ENCODE peak calls at places on chromosomes 6 and 20, in ten cellular contexts. P, Y, E, T, V, U, D, S, L and G are unnamed samples. For H3K4me1, the result is how much of the 10 kb centered on the place peaks cover.

GRCh38 chr20:49624317-49624716 is 56.4 kb upstream of the PTGIS start:
- DNase-seq in L (no peak), U (no peak), S (no peak), V (no peak), Y (no peak), T (no peak), P (no peak), E (no peak), D (no peak), G (no peak)

GRCh38 chr20:1323256-1323655 is 5.7 kb downstream of the SDCBP2 start:
- DNase-seq in S (peak), L (no peak), U (peak), T (no peak), E (no peak), V (peak), Y (no peak), P (no peak), D (no peak), G (no peak)

GRCh38 chr6:121932071-121933009 is 467.1 kb upstream of the HSF2 start:
- DNase-seq in L (no peak), Y (no peak), V (peak), U (peak), E (peak), D (peak), P (no peak), S (no peak), T (no peak), G (no peak)

GRCh38 chr20:49757597-49757996 is 43.9 kb upstream of the B4GALT5 start:
- DNase-seq in Y (no peak), T (no peak), U (no peak), L (no peak), D (no peak), E (no peak), P (no peak), S (no peak), V (no peak), G (no peak)

GRCh38 chr20:32585519-32586127 is 490 bp upstream of the NOL4L start:
- DNase-seq in E (no peak), L (no peak), P (no peak), T (no peak), D (no peak), Y (peak), S (no peak), U (no peak), V (no peak), G (no peak)

GRCh38 chr6:30013296-30013922 is 47.7 kb upstream of the POLR1H start:
- DNase-seq in P (peak), D (no peak), S (no peak), V (no peak), L (no peak), E (peak), T (no peak), Y (no peak), U (no peak), G (no peak)

GRCh38 chr20:1489764-1490436 is 1.3 kb downstream of the SIRPB2 start:
- DNase-seq in Y (no peak), T (peak), L (no peak), P (no peak), D (peak), S (no peak), U (no peak), V (peak), E (peak), G (no peak)

GRCh38 chr6:150894935-150895686 is 29.6 kb downstream of the MTHFD1L start:
- DNase-seq in U (no peak), S (no peak), D (no peak), V (peak), P (no peak), E (peak), L (no peak), Y (peak), T (no peak), G (no peak)

GRCh38 chr6:5275497-5275896 is 14.2 kb downstream of the FARS2 start:
- DNase-seq in Y (no peak), E (peak), U (no peak), L (no peak), D (no peak), P (no peak), T (no peak), S (no peak), V (no peak), G (no peak)

GRCh38 chr6:12138377-12138776 is 126.3 kb downstream of the HIVEP1 start:
- DNase-seq in V (no peak), S (no peak), Y (no peak), L (no peak), T (no peak), E (no peak), U (no peak), P (no peak), D (no peak), G (no peak)

GRCh38 chr6:168217880-168218537 is 101.6 kb downstream of the DACT2 start:
- DNase-seq in Y (no peak), L (no peak), T (no peak), E (no peak), P (no peak), S (no peak), U (no peak), D (peak), V (peak), G (no peak)

GRCh38 chr6:109165392-109165964 is 70.2 kb downstream of the CEP57L1 start:
- DNase-seq in P (no peak), L (no peak), T (no peak), S (no peak), D (peak), V (no peak), E (peak), U (peak), Y (no peak), G (no peak)

GRCh38 chr6:85620308-85620707 is 22.4 kb downstream of the SYNCRIP start:
- DNase-seq in T (no peak), S (no peak), V (no peak), E (no peak), U (no peak), L (no peak), P (no peak), Y (no peak), D (no peak), G (no peak)

GRCh38 chr6:14134211-14134910 is 16.8 kb downstream of the CD83 start:
- DNase-seq in V (no peak), D (no peak), E (no peak), P (no peak), U (no peak), T (no peak), S (no peak), Y (no peak), L (no peak), G (no peak)

GRCh38 chr6:4616311-4616710 is 159.9 kb upstream of the CDYL start:
- DNase-seq in L (no peak), S (no peak), T (no peak), E (no peak), U (no peak), D (no peak), V (no peak), Y (no peak), P (no peak), G (no peak)

GRCh38 chr6:19312291-19312978 is 524.7 kb upstream of the ID4 start:
- DNase-seq in D (no peak), T (no peak), P (no peak), V (no peak), L (no peak), Y (no peak), U (no peak), S (no peak), E (no peak), G (no peak)

GRCh38 chr20:34375977-34376430 is 12.9 kb downstream of the ITCH start:
- DNase-seq in D (no peak), V (no peak), U (no peak), Y (no peak), S (no peak), L (no peak), T (no peak), P (no peak), E (no peak), G (no peak)

GRCh38 chr6:21026576-21027273 is 492.5 kb downstream of the CDKAL1 start:
- DNase-seq in U (no peak), T (no peak), L (no peak), V (no peak), E (peak), Y (no peak), S (no peak), P (no peak), D (no peak), G (no peak)

GRCh38 chr20:41177636-41178035 is 40.3 kb downstream of the PLCG1 start:
- DNase-seq in E (peak), V (peak), U (peak), L (no peak), Y (no peak), S (no peak), T (peak), D (no peak), P (no peak), G (peak)

GRCh38 chr6:158003910-158004695 is 22.4 kb downstream of the SYNJ2 start:
- DNase-seq in U (no peak), T (no peak), L (no peak), D (no peak), Y (no peak), P (no peak), E (no peak), V (no peak), S (no peak), G (no peak)

GRCh38 chr6:158004696-158005095 is 23.0 kb downstream of the SYNJ2 start:
- DNase-seq in V (no peak), S (no peak), Y (no peak), U (no peak), E (no peak), T (no peak), P (no peak), D (no peak), L (no peak), G (no peak)

GRCh38 chr6:158000530-158001307 is 19.1 kb downstream of the SYNJ2 start:
- DNase-seq in D (no peak), T (no peak), Y (no peak), E (no peak), S (peak), P (no peak), U (no peak), V (no peak), L (no peak), G (no peak)

GRCh38 chr6:158002249-158002950 is 20.7 kb downstream of the SYNJ2 start:
- DNase-seq in Y (no peak), E (peak), D (no peak), U (no peak), T (no peak), L (no peak), V (no peak), S (no peak), P (no peak), G (no peak)

GRCh38 chr6:158002951-158003853 is 21.5 kb downstream of the SYNJ2 start:
- DNase-seq in Y (no peak), T (no peak), S (no peak), V (peak), E (no peak), L (peak), P (no peak), D (peak), U (peak), G (no peak)
- H3K4me3 ChIP-seq in Y (no peak), T (no peak), S (no peak), V (no peak), E (no peak), L (no peak), P (no peak), D (no peak), U (no peak), G (no peak)

GRCh38 chr20:38158701-38159325 is 6.3 kb downstream of the TGM2 start:
- DNase-seq in T (no peak), U (no peak), L (no peak), Y (no peak), E (no peak), V (peak), P (no peak), S (peak), D (no peak), G (no peak)

GRCh38 chr20:38157635-38158495 is 7.2 kb downstream of the TGM2 start:
- DNase-seq in E (no peak), U (no peak), L (no peak), S (no peak), Y (no peak), T (no peak), D (no peak), V (no peak), P (no peak), G (no peak)

GRCh38 chr20:38161412-38161774 is 3.7 kb downstream of the TGM2 start:
- DNase-seq in E (no peak), L (no peak), V (no peak), S (no peak), T (no peak), Y (no peak), U (no peak), D (no peak), P (no peak), G (no peak)

GRCh38 chr20:38159949-38160756 is 4.9 kb downstream of the TGM2 start:
- DNase-seq in T (no peak), V (no peak), S (no peak), E (no peak), Y (no peak), U (no peak), L (no peak), D (no peak), P (no peak), G (no peak)

GRCh38 chr20:38159539-38159938 is 5.5 kb downstream of the TGM2 start:
- DNase-seq in D (no peak), L (no peak), Y (no peak), E (no peak), U (no peak), V (no peak), T (no peak), S (peak), P (no peak), G (no peak)
- H3K4me1 ChIP-seq in D (under half), L (under half), Y (under half), E (under half), U (under half), V (under half), T (under half), S (under half), P (under half), G (half or more)

DNA sequence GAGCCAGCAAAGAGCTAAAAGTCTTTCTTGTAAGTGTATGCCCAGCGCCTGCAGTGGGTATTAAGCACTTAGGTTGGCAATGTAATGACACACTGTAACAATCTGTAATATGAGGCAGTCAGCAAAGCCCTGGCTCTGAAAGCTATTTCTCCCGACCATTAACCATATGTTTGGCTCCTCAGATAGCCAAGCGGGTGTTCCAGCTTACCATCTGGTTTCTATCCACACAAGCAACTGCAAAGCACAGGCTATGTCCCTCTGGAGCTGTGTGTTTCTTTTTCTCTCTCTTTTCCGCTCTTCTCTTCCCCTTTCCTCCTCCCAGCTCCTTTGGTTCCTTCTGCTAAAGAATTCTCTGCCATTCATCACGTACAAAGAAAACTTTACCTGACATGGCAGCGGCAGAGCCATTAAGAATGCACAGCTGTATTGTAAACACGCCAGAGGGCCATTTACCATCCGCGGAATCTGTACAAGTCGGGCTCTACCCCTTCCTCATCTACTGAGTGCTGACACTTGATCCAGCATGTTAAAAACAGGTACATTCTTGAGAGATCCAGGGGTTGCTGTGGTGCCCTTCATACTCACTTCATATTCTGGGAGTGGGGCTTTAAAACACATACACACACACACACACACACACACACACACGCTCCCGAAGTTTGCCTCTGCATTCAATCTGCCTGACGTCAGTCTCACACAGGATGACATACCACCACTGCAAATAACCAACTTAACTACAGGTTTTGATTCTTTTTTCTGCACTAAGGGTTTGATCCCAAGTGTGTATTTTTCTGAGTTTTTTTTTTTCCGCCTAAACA is 77.3 kb downstream of the BACH2 start:
- DNase-seq in E (peak), P (no peak), T (no peak), U (peak), Y (no peak), S (no peak), L (peak), V (peak), D (no peak), G (no peak)
- H3K4me3 ChIP-seq in E (peak), P (no peak), T (no peak), U (no peak), Y (no peak), S (no peak), L (peak), V (peak), D (no peak), G (peak)

DNA sequence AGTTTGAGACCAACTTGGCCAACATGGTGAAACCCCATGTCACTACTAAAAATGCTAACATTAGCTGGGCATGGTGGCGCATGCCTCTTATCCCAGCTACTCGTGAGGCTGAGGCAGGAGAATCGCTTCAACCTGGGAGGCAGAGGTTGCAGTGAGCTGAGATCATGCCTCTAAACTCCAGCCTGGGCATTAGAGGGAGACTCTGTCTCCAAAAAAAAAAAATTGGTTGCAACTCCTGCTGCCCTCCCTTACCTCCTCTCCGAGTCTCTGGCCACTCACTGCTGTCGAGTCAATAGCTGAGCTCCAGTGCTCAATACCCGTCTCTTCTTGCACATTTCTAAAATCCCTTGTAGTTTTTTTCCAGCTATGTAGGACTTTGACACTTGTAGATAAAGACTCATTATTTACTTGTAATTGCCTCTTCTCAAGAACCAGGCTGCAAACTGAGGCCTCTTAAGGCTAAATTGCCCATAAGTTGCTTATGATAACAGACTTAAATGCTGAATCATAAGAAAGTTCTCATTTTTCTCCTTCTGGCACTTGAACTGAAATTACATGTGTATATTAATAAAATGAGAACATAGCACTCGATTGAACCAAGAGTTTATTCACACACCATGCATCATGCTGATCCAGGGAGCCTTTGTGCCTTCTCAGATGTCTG is 13.8 kb downstream of the HECA start:
- DNase-seq in D (no peak), E (no peak), L (no peak), T (no peak), P (no peak), V (no peak), Y (no peak), U (no peak), S (no peak), G (no peak)
- H3K4me1 ChIP-seq in D (under half), E (under half), L (under half), T (half or more), P (half or more), V (under half), Y (under half), U (under half), S (under half), G (half or more)

DNA sequence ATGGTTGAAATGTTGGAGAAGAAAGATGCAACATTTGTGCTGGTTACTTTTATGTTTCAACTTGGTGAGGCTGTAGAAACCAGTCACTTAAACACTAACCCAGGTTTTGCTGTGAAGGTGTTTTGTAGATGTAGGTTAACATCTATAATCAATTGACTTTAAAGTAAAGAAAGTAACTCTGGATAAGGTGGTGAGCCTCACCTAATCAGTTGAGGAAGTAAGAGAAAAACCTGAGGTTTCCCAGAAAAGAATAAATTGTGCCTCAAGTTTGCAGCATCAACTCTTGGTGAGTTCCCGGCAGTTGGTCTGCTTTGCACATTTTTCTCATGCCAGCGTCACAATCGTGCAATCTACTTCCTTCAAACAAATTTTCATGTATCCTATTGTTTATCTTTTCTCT is 673.4 kb downstream of the QKI start:
- DNase-seq in V (no peak), S (no peak), D (no peak), E (no peak), U (no peak), Y (no peak), T (no peak), P (no peak), L (no peak), G (no peak)
- H3K4me3 ChIP-seq in V (no peak), S (no peak), D (no peak), E (no peak), U (no peak), Y (no peak), T (no peak), P (no peak), L (no peak), G (no peak)

DNA sequence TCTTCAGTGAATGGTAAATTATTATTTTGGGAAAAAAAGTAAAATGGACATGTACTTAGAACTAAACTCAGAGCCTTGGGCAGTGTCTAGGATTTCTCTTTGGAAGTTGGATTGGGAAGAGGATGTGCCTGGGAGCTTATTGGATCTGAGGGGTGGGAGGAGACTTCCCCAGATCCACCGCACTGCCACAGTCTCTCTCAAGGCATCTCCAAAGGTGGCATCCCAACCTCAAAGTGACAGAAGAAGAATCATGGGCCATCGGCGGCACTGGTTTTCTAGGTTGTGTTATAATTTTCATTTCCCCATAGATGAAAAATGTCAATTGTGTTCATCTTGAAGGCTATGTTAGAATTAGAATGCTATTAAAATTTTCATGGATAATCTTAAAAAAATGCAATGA is 66.8 kb upstream of the CD93 start:
- DNase-seq in E (no peak), P (no peak), T (no peak), L (no peak), V (peak), D (no peak), Y (no peak), U (no peak), S (no peak), G (peak)
- H3K4me1 ChIP-seq in E (under half), P (half or more), T (under half), L (under half), V (under half), D (under half), Y (under half), U (under half), S (under half), G (under half)